ENCODE peak calls at places on chromosomes 5 and 9, in seven cellular contexts. N is HCT116, V is GM12878, B is SK-N-SH, K is K562, R is H1, I is HepG2. T is an unnamed sample.

GRCh38 chr5:143699121-143699520 is 112.8 kb upstream of the HMHB1 start:
- DNase-seq in I (no peak), K (peak), R (no peak), N (no peak), B (no peak), V (no peak), T (no peak)

GRCh38 chr9:113963017-113963620 is 87.0 kb downstream of the ZNF618 start:
- DNase-seq in I (peak), N (peak), K (peak), B (peak), V (no peak), R (peak), T (no peak)

GRCh38 chr5:122099060-122099790 is 21.2 kb upstream of the LOX start:
- DNase-seq in V (no peak), B (no peak), N (peak), R (no peak), K (peak), I (no peak), T (no peak)

GRCh38 chr9:113343732-113344231 is 3.7 kb upstream of the WDR31 start:
- DNase-seq in K (peak), R (no peak), B (peak), N (no peak), V (no peak), I (peak), T (no peak)

GRCh38 chr9:130833324-130833990 is 1.6 kb upstream of the ABL1 start:
- DNase-seq in V (no peak), R (no peak), B (peak), N (no peak), I (no peak), K (no peak), T (no peak)

GRCh38 chr5:111641533-111642230 is 115.3 kb downstream of the NREP start:
- DNase-seq in V (no peak), I (no peak), B (no peak), R (no peak), N (no peak), K (no peak), T (no peak)

GRCh38 chr9:12065050-12065449 is 628.1 kb upstream of the TYRP1 start:
- DNase-seq in V (no peak), I (no peak), K (no peak), R (no peak), B (no peak), N (no peak), T (no peak)

GRCh38 chr9:68706579-68707201 is 1.6 kb downstream of the PIP5K1B start:
- DNase-seq in K (no peak), R (no peak), N (no peak), V (peak), I (no peak), B (no peak), T (no peak)

GRCh38 chr9:14320272-14321245 is 6.6 kb upstream of the NFIB start:
- DNase-seq in V (no peak), K (peak), I (no peak), N (no peak), R (no peak), B (no peak), T (no peak)

GRCh38 chr5:150129813-150130492 is 25.7 kb downstream of the PDGFRB start:
- DNase-seq in V (no peak), R (peak), I (peak), K (peak), B (peak), N (peak), T (peak)

GRCh38 chr5:42767491-42768105 is 11.0 kb downstream of the CCDC152 start:
- DNase-seq in K (peak), V (no peak), B (peak), R (no peak), I (peak), N (no peak), T (no peak)

GRCh38 chr5:64298586-64298985 is 132.9 kb downstream of the RNF180 start:
- DNase-seq in V (no peak), I (no peak), B (no peak), N (no peak), R (no peak), K (no peak), T (no peak)

GRCh38 chr5:74977475-74977874 is 74.9 kb downstream of the GCNT4 start:
- DNase-seq in I (no peak), K (no peak), N (no peak), V (no peak), R (no peak), B (no peak), T (no peak)

GRCh38 chr5:62614355-62614754 is 35.7 kb downstream of the LRRC70 start:
- DNase-seq in N (no peak), B (no peak), K (no peak), R (no peak), I (no peak), V (no peak), T (no peak)

GRCh38 chr5:34656700-34657549 is 797 bp downstream of the RAI14 start:
- DNase-seq in B (peak), V (no peak), I (no peak), N (no peak), K (peak), R (no peak), T (peak)

GRCh38 chr5:85388752-85389151 is 1004.1 kb upstream of the EDIL3 start:
- DNase-seq in N (no peak), R (no peak), I (no peak), V (no peak), K (no peak), B (no peak), T (no peak)

GRCh38 chr5:39198080-39198479 is 21.3 kb downstream of the FYB1 start:
- DNase-seq in R (no peak), V (no peak), B (no peak), I (peak), N (peak), K (no peak), T (no peak)

GRCh38 chr9:87875839-87876545 is 6.7 kb upstream of the SPATA31E1 start:
- DNase-seq in V (no peak), B (no peak), K (no peak), R (peak), N (no peak), I (no peak), T (no peak)

GRCh38 chr5:37248970-37249819 is at the start of gene CPLANE1:
- DNase-seq in I (peak), V (peak), N (no peak), B (peak), R (peak), K (no peak), T (peak)

GRCh38 chr9:11457809-11458785 is 845.3 kb upstream of the PTPRD start:
- DNase-seq in K (no peak), R (no peak), N (no peak), B (peak), I (no peak), V (no peak), T (no peak)

GRCh38 chr5:150284311-150284710 is 5.3 kb downstream of the CAMK2A start:
- DNase-seq in K (peak), B (no peak), N (no peak), V (no peak), I (no peak), R (no peak), T (no peak)

GRCh38 chr9:3161912-3162311 is 318.0 kb upstream of the PUM3 start:
- DNase-seq in B (no peak), K (no peak), I (no peak), N (no peak), R (no peak), V (no peak), T (no peak)

GRCh38 chr9:84218322-84218721 is 122.2 kb downstream of the SLC28A3 start:
- DNase-seq in V (no peak), B (no peak), I (no peak), R (no peak), K (no peak), N (no peak), T (peak)

GRCh38 chr5:45521067-45521466 is 175.1 kb downstream of the HCN1 start:
- DNase-seq in I (peak), V (no peak), B (no peak), K (peak), R (peak), N (peak), T (peak)

GRCh38 chr9:132350861-132351315 is 3.9 kb downstream of the SETX start:
- DNase-seq in R (no peak), N (no peak), I (no peak), B (no peak), K (no peak), V (no peak), T (no peak)

GRCh38 chr5:74167206-74167929 is 473.2 kb downstream of the ENC1 start:
- DNase-seq in B (no peak), I (no peak), R (no peak), V (no peak), K (no peak), N (no peak), T (no peak)

GRCh38 chr9:130629443-130630090 is 34.8 kb upstream of the PRDM12 start:
- DNase-seq in R (no peak), B (no peak), V (no peak), I (no peak), N (no peak), K (no peak), T (no peak)

DNA sequence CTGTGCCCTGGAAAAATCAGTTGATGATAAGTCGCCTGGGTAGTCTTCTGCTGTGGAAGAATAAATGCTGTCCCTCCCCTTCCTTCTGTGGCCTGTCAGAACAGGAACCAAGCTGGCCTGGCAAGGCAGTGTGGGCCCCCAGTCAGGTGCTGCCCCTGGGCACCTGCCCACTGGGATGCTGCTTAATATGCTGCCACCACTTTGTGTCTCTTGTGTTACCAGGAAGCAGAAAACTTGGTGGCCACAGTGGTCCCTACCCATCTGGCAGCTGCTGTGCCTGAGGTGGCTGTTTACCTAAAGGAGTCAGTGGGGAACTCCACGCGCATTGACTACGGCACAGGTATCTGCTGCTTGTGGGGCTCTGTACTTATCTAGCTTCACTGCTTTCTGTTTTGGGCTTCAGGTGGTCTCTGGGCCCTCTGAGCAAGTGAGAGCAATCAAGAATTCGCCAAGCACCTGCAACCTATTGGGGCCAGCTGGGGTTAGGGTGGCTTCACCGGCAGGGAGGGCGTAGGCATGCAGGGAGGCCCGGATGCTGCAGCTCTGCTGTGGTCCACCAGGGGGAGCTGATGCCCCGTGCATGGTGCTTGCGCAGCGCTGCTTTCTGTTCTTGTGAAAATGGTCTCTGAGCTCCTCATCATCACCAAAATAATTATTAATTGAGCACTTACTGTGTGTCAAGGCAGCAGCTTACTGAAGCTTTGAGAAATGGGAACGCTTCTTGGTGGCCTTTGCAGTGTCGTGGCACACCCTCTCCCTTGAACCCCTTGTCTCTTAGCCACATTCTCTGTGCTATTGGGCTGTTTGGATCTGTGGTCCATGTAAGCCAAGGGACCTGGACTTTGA is 20.3 kb downstream of the PTPA start:
- DNase-seq in I (peak), R (peak), K (peak), N (peak), B (peak), V (no peak), T (peak)
- TF ChIP-seq JUND in I (no peak), R (no peak), K (no peak), N (no peak), B (no peak), V (no peak), T (no peak)

DNA sequence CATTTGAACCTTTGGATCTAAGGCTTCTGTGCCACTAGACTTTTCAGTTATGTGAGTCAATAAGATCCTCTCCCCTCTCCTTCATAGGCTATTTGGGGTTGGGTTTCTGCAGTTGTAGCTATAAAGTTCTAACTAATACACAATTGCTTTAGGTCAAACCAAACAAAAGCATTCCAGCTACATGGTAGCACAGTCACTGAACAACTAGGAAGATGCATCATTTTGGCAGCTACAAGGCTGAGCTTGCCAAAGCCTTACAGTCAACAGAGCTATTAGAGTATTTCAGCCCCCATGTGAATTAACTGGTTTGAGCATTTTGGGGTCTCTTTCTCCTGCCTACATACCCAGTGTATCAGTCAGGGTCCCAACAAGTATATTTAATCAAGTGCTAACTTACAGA is 234.6 kb downstream of the ZNF608 start:
- DNase-seq in K (no peak), I (no peak), B (no peak), N (no peak), R (no peak), V (no peak), T (no peak)
- TF ChIP-seq JUND in K (no peak), I (no peak), B (no peak), N (no peak), R (no peak), V (no peak), T (no peak)

GRCh38 chr5:1950708-1951103 is 68.0 kb upstream of the IRX4 start:
- DNase-seq in I (no peak), K (no peak), N (no peak), V (no peak), B (no peak), R (no peak), T (no peak)
- TF ChIP-seq JUND in I (no peak), K (no peak), N (no peak), V (no peak), B (no peak), R (no peak), T (no peak)

DNA sequence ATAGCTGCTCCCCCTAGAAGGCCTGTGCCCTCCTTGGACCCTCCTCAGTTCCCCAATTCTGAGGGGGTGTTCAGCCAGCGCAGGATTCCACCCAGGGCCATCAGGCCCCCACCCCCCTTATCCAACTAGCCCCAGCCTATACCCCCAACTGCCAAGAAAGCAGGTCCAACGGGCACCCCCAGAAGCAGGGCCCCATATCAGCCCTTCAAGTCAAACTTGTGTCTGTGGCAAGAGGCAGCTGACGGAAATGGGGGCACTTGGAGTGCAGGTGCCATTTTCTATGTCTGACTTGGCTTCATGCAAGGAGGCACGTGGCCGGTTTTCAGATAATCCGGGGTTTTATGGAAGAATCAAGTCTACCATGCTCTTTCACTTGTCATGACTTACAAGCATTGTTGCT is 26.3 kb upstream of the CLPTM1L start:
- DNase-seq in B (no peak), K (no peak), N (no peak), R (no peak), I (no peak), V (no peak), T (no peak)
- TF ChIP-seq JUND in B (no peak), K (no peak), N (no peak), R (no peak), I (no peak), V (no peak), T (no peak)

GRCh38 chr5:132498152-132498551 is 7.6 kb upstream of the IRF1 start:
- DNase-seq in B (peak), N (no peak), V (no peak), I (no peak), R (peak), K (no peak), T (no peak)

GRCh38 chr5:132495063-132495671 is 4.6 kb upstream of the IRF1 start:
- DNase-seq in B (no peak), K (no peak), I (no peak), N (no peak), R (peak), V (no peak), T (no peak)

GRCh38 chr5:132495672-132496630 is 5.4 kb upstream of the IRF1 start:
- DNase-seq in R (peak), B (peak), K (peak), N (peak), V (peak), I (peak), T (peak)

GRCh38 chr5:132497488-132497997 is 7.0 kb upstream of the IRF1 start:
- DNase-seq in R (no peak), V (no peak), N (no peak), K (no peak), I (no peak), B (peak), T (peak)

DNA sequence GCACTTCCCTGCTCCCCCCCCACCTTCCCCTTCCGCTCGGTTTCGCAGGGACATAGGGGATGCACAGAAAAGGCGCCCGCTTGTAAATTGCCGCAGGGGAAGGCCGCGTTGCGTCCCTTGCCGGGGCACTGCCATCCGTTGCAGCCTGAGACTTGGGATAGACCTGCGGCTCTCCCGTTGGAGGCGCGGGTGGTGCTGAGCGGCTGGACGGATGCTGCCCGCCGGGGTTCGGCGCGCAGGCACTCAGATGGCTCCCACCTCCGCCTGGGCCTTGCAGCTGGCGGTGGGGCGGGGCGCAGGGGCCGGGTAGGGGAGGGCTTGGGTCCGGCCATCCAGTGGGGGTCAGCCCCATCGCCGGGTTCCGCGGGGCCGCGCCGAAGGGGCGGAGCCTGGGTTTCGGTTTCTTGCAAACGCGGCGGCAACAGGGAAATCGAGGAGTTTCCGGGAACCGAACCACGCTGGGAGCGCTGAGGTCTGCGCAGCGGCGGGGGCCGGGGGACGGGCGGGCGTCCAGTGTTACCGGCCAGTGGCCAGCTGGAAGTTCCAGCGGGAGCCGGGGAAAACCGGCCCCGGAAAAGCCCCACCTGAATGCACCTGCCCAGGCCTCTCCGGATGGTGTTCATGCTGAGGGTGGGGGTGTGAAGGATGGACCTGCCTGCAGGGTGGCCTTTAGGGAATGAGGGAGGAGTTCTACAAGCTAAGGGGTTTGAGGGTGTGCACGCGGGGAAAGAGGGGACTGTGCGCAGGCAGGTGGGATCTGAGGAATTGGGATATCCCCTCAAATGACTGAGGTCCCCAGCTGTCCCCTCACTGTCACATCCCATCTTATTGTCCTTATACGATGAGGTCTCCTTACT is 6.3 kb upstream of the IRF1 start:
- DNase-seq in R (peak), I (peak), V (no peak), N (no peak), B (peak), K (peak), T (peak)
- TF ChIP-seq JUND in R (no peak), I (no peak), V (no peak), N (no peak), B (no peak), K (no peak), T (no peak)

DNA sequence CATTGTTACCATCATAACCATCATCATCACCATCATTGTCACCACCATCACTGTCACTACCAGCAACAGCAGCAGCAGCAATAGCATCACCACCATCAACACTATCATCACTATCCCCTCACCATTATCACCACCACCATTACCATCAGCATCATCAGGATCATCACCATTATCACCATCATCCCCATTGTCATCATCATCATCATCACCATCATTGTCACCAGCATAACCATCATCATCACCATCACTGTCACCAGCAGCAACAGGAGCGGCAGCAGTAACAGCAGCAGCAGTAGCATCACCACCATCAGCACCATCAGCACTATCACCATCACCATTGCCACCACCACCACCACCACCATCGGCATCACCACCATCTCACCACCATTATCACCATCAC is 48.4 kb downstream of the S1PR3 start:
- DNase-seq in K (no peak), R (no peak), V (no peak), B (no peak), N (no peak), I (no peak), T (no peak)
- TF ChIP-seq JUND in K (no peak), R (no peak), V (no peak), B (no peak), N (no peak), I (no peak), T (no peak)

DNA sequence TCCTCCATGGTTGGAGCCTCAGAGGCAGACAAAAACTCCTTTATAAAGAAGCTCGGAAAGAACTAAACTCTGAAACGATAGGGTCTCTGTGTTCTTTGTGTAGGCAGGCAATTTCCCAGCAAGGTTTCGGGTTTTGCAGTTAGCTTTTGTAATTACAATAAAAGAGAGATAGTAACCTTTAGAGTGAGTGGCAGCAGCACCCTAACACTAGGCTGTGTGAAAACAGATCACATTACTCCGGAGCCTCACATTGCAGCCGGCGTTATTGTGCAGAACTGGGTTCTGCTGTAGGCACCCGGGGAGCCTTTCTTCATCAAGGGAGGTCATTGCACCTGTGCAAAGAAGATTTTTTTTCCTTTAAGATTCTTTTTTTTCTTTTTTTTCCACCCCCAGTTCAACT is 115.8 kb upstream of the MAP3K1 start:
- DNase-seq in N (no peak), R (no peak), K (no peak), V (no peak), B (no peak), I (no peak), T (no peak)
- TF ChIP-seq JUND in N (no peak), R (no peak), K (no peak), V (no peak), B (no peak), I (no peak), T (no peak)

GRCh38 chr5:1548702-1549523 is 25.2 kb upstream of the LPCAT1 start:
- DNase-seq in I (no peak), B (no peak), K (no peak), V (no peak), N (no peak), R (peak), T (no peak)
- TF ChIP-seq JUND in I (no peak), B (no peak), K (no peak), V (no peak), N (no peak), R (no peak), T (no peak)

GRCh38 chr5:58944221-58944620 is 361.3 kb downstream of the RAB3C start:
- DNase-seq in R (no peak), N (no peak), K (no peak), B (no peak), V (no peak), I (no peak), T (no peak)
- TF ChIP-seq JUND in R (no peak), N (no peak), K (no peak), B (no peak), V (no peak), I (no peak), T (no peak)